ENCODE peak calls at places on chromosomes 1 and 21, in ten cellular contexts. One of them, this sample, is unnamed.

GRCh38 chr1:40895601-40896000 is 33.4 kb upstream of the CITED4 start:
- DNase-seq in lung microvascular endothelial cell: no peak
- DNase-seq in ACHN: no peak
- DNase-seq in iPS-NIHi11: no peak
- DNase-seq in T-helper 17 cell: no peak
- DNase-seq in HFFc6: no peak
- DNase-seq in stimulated activated CD8-positive, alpha-beta memory T cell treated with anti-CD3 and anti-CD28 coated beads, Interleukin-7, amount 100 ng/mL, for 1 hour: no peak
- DNase-seq in DMS153: no peak
- DNase-seq in SK-MEL-5: no peak
- DNase-seq in AG10803: no peak
- DNase-seq in this sample: no peak

GRCh38 chr1:98749152-98749756 is 87.7 kb downstream of the SNX7 start:
- DNase-seq in DMS153: no peak
- DNase-seq in ACHN: peak; percentile 27
- DNase-seq in stimulated activated CD8-positive, alpha-beta memory T cell treated with anti-CD3 and anti-CD28 coated beads, Interleukin-7, amount 100 ng/mL, for 1 hour: no peak
- DNase-seq in lung microvascular endothelial cell: peak; percentile 20
- DNase-seq in T-helper 17 cell: no peak
- DNase-seq in HFFc6: peak; percentile 7
- DNase-seq in AG10803: peak; percentile 18
- DNase-seq in SK-MEL-5: peak; percentile 44
- DNase-seq in iPS-NIHi11: no peak
- DNase-seq in this sample: no peak

GRCh38 chr1:202656057-202656456 is 54.2 kb downstream of the SYT2 start:
- DNase-seq in T-helper 17 cell: no peak
- DNase-seq in SK-MEL-5: peak; percentile 45
- DNase-seq in stimulated activated CD8-positive, alpha-beta memory T cell treated with anti-CD3 and anti-CD28 coated beads, Interleukin-7, amount 100 ng/mL, for 1 hour: no peak
- DNase-seq in DMS153: no peak
- DNase-seq in iPS-NIHi11: peak; percentile 57
- DNase-seq in HFFc6: no peak
- DNase-seq in ACHN: peak; percentile 40
- DNase-seq in lung microvascular endothelial cell: no peak
- DNase-seq in AG10803: no peak
- DNase-seq in this sample: no peak

GRCh38 chr1:109274533-109275476 is 8.1 kb downstream of the PSRC1 start:
- DNase-seq in DMS153: no peak
- DNase-seq in AG10803: peak; percentile 58
- DNase-seq in T-helper 17 cell: no peak
- DNase-seq in SK-MEL-5: peak; percentile 87
- DNase-seq in ACHN: peak; percentile 61
- DNase-seq in iPS-NIHi11: no peak
- DNase-seq in lung microvascular endothelial cell: no peak
- DNase-seq in HFFc6: peak; percentile 55
- DNase-seq in stimulated activated CD8-positive, alpha-beta memory T cell treated with anti-CD3 and anti-CD28 coated beads, Interleukin-7, amount 100 ng/mL, for 1 hour: no peak
- DNase-seq in this sample: peak; percentile 80

GRCh38 chr1:40133122-40133665 is 28.0 kb upstream of the RLF start:
- DNase-seq in stimulated activated CD8-positive, alpha-beta memory T cell treated with anti-CD3 and anti-CD28 coated beads, Interleukin-7, amount 100 ng/mL, for 1 hour: no peak
- DNase-seq in ACHN: no peak
- DNase-seq in iPS-NIHi11: no peak
- DNase-seq in lung microvascular endothelial cell: peak; percentile 13
- DNase-seq in SK-MEL-5: no peak
- DNase-seq in AG10803: peak; percentile 20
- DNase-seq in DMS153: no peak
- DNase-seq in HFFc6: no peak
- DNase-seq in T-helper 17 cell: no peak
- DNase-seq in this sample: no peak

GRCh38 chr1:89608627-89609338 is 24.1 kb upstream of the LRRC8C start:
- DNase-seq in SK-MEL-5: no peak
- DNase-seq in HFFc6: no peak
- DNase-seq in iPS-NIHi11: no peak
- DNase-seq in AG10803: no peak
- DNase-seq in stimulated activated CD8-positive, alpha-beta memory T cell treated with anti-CD3 and anti-CD28 coated beads, Interleukin-7, amount 100 ng/mL, for 1 hour: no peak
- DNase-seq in lung microvascular endothelial cell: no peak
- DNase-seq in T-helper 17 cell: peak; percentile 47
- DNase-seq in ACHN: no peak
- DNase-seq in DMS153: no peak
- DNase-seq in this sample: peak; percentile 69

GRCh38 chr1:94142022-94142421 is 21.1 kb upstream of the ABCA4 start:
- DNase-seq in AG10803: peak; percentile 69
- DNase-seq in DMS153: no peak
- DNase-seq in iPS-NIHi11: no peak
- DNase-seq in SK-MEL-5: no peak
- DNase-seq in stimulated activated CD8-positive, alpha-beta memory T cell treated with anti-CD3 and anti-CD28 coated beads, Interleukin-7, amount 100 ng/mL, for 1 hour: no peak
- DNase-seq in lung microvascular endothelial cell: peak; percentile 99
- DNase-seq in T-helper 17 cell: no peak
- DNase-seq in ACHN: no peak
- DNase-seq in HFFc6: peak; percentile 44
- DNase-seq in this sample: no peak

GRCh38 chr1:211339631-211340041 is 13.0 kb downstream of the TRAF5 start:
- DNase-seq in AG10803: no peak
- DNase-seq in DMS153: no peak
- DNase-seq in lung microvascular endothelial cell: no peak
- DNase-seq in T-helper 17 cell: no peak
- DNase-seq in HFFc6: no peak
- DNase-seq in ACHN: no peak
- DNase-seq in SK-MEL-5: no peak
- DNase-seq in iPS-NIHi11: no peak
- DNase-seq in stimulated activated CD8-positive, alpha-beta memory T cell treated with anti-CD3 and anti-CD28 coated beads, Interleukin-7, amount 100 ng/mL, for 1 hour: no peak
- DNase-seq in this sample: peak; percentile 20

GRCh38 chr21:28283652-28284490 is 708.8 kb downstream of the LTN1 start:
- DNase-seq in DMS153: no peak
- DNase-seq in HFFc6: peak; percentile 89
- DNase-seq in lung microvascular endothelial cell: peak; percentile 89
- DNase-seq in T-helper 17 cell: no peak
- DNase-seq in ACHN: no peak
- DNase-seq in AG10803: peak; percentile 89
- DNase-seq in SK-MEL-5: no peak
- DNase-seq in stimulated activated CD8-positive, alpha-beta memory T cell treated with anti-CD3 and anti-CD28 coated beads, Interleukin-7, amount 100 ng/mL, for 1 hour: no peak
- DNase-seq in iPS-NIHi11: no peak
- DNase-seq in this sample: no peak

This sample was measured in upper lobe of left lung.